ENCODE peak calls at places on chromosomes 6 and 20, in six cellular contexts. P, M, R, U, B and G are unnamed samples.

GRCh38 chr6:129432738-129433137 is 277.2 kb downstream of the ARHGAP18 start:
- DNase-seq in R (no peak), U (peak; percentile 31), P (no peak), M (no peak), B (peak; percentile 4), G (peak; percentile 22)

GRCh38 chr6:28907394-28907793 is 16.4 kb downstream of the TRIM27 start:
- DNase-seq in B (no peak), P (no peak), R (no peak), M (no peak), U (peak; percentile 91), G (peak; percentile 70)

GRCh38 chr6:127459231-127459641 is at the start of gene KIAA0408:
- DNase-seq in U (peak; percentile 90), P (no peak), R (peak; percentile 81), B (peak; percentile 69), M (no peak), G (peak; percentile 49)

GRCh38 chr20:53874104-53874503 is 196.3 kb downstream of the BCAS1 start:
- DNase-seq in P (no peak), U (no peak), B (no peak), M (no peak), R (no peak), G (no peak)

GRCh38 chr20:42441862-42442196 is 747.9 kb downstream of the PTPRT start:
- DNase-seq in R (no peak), B (no peak), P (no peak), U (no peak), M (no peak), G (no peak)

GRCh38 chr6:105482227-105482839 is 79.5 kb upstream of the PREP start:
- DNase-seq in M (no peak), B (peak; percentile 13), R (no peak), P (no peak), U (peak; percentile 19), G (peak; percentile 87)

GRCh38 chr20:967796-968742 is 34.0 kb downstream of the RSPO4 start:
- DNase-seq in R (peak; percentile 40), B (peak; percentile 10), M (peak; percentile 20), P (no peak), U (peak; percentile 51), G (peak; percentile 60)

GRCh38 chr20:6877633-6878032 is 110.1 kb downstream of the BMP2 start:
- DNase-seq in R (no peak), B (no peak), P (no peak), U (no peak), M (no peak), G (no peak)

GRCh38 chr6:104969785-104970581 is 13.1 kb downstream of the LIN28B start:
- DNase-seq in P (no peak), M (no peak), B (no peak), R (no peak), U (no peak), G (no peak)

GRCh38 chr6:113281014-113281810 is 575.9 kb upstream of the MARCKS start:
- DNase-seq in P (no peak), B (no peak), M (peak; percentile 23), R (no peak), U (peak; percentile 36), G (peak; percentile 16)

GRCh38 chr20:62787866-62788265 is 8.4 kb upstream of the MRGBP start:
- DNase-seq in B (no peak), U (no peak), P (no peak), R (no peak), M (no peak), G (no peak)

GRCh38 chr20:1943267-1944002 is 48.2 kb downstream of the SIRPA start:
- DNase-seq in R (no peak), P (no peak), B (peak; percentile 75), M (no peak), U (no peak), G (no peak)

GRCh38 chr20:55004044-55004443 is 528.7 kb downstream of the DOK5 start:
- DNase-seq in M (no peak), P (no peak), B (no peak), R (no peak), U (no peak), G (peak; percentile 26)

GRCh38 chr6:36998723-36999466 is 6.6 kb upstream of the FGD2 start:
- DNase-seq in B (no peak), M (peak; percentile 44), U (no peak), R (no peak), P (no peak), G (no peak)

GRCh38 chr6:5030596-5031136 is 26.8 kb upstream of the RPP40 start:
- DNase-seq in U (peak; percentile 83), M (peak; percentile 51), P (peak; percentile 87), R (peak; percentile 93), B (peak; percentile 75), G (peak; percentile 93)

GRCh38 chr6:122758927-122759334 is 20.6 kb upstream of the FABP7 start:
- DNase-seq in R (no peak), P (no peak), M (no peak), B (no peak), U (no peak), G (no peak)

GRCh38 chr6:3617192-3617631 is 134.3 kb downstream of the PXDC1 start:
- DNase-seq in P (no peak), B (no peak), U (no peak), M (no peak), R (no peak), G (no peak)

GRCh38 chr20:50691585-50692552 is 527 bp upstream of the RIPOR3 start:
- DNase-seq in U (peak; percentile 57), P (peak; percentile 13), R (peak; percentile 55), M (no peak), B (no peak), G (peak; percentile 61)

GRCh38 chr20:9021216-9021615 is 47.7 kb upstream of the PLCB4 start:
- DNase-seq in B (no peak), U (no peak), R (no peak), M (no peak), P (no peak), G (no peak)

GRCh38 chr20:39462436-39462835 is 500.3 kb downstream of the DHX35 start:
- DNase-seq in M (no peak), R (no peak), B (no peak), U (no peak), P (no peak), G (no peak)

GRCh38 chr6:34083227-34083889 is 62.5 kb downstream of the GRM4 start:
- DNase-seq in B (no peak), U (no peak), P (no peak), M (no peak), R (no peak), G (no peak)

GRCh38 chr6:136643850-136644596 is 93.8 kb upstream of the MAP7 start:
- DNase-seq in U (peak; percentile 76), R (peak; percentile 92), M (peak; percentile 88), P (peak; percentile 88), B (peak; percentile 74), G (peak; percentile 90)

GRCh38 chr20:45547206-45547770 is at the start of gene EPPIN:
- DNase-seq in U (no peak), P (no peak), B (no peak), R (no peak), M (no peak), G (no peak)

GRCh38 chr6:113873043-113873667 is 16.0 kb downstream of the MARCKS start:
- DNase-seq in P (no peak), M (no peak), B (no peak), U (no peak), R (no peak), G (peak; percentile 90)

GRCh38 chr20:35611482-35611881 is 4.1 kb upstream of the SPAG4 start:
- DNase-seq in M (no peak), P (no peak), R (no peak), B (no peak), U (no peak), G (no peak)

GRCh38 chr6:20366082-20366834 is 35.4 kb upstream of the E2F3 start:
- DNase-seq in B (no peak), U (no peak), P (no peak), M (no peak), R (no peak), G (peak; percentile 45)

GRCh38 chr6:7243188-7243942 is 69.6 kb downstream of the SSR1 start:
- DNase-seq in B (peak; percentile 79), M (peak; percentile 76), R (peak; percentile 57), U (peak; percentile 52), P (peak; percentile 71), G (peak; percentile 74)

GRCh38 chr20:25065625-25066338 is 7.8 kb upstream of the ACSS1 start:
- DNase-seq in M (peak; percentile 44), P (peak; percentile 54), R (no peak), U (peak; percentile 68), B (peak; percentile 67), G (peak; percentile 64)

GRCh38 chr6:125745281-125746018 is 4.0 kb upstream of the HEY2 start:
- DNase-seq in R (peak; percentile 83), B (no peak), M (peak; percentile 33), P (no peak), U (no peak), G (no peak)

GRCh38 chr20:36875702-36876472 is at the start of gene TLDC2:
- DNase-seq in U (no peak), M (peak; percentile 94), B (no peak), R (no peak), P (no peak), G (no peak)

GRCh38 chr20:17749979-17750721 is 50.4 kb downstream of the BANF2 start:
- DNase-seq in B (peak; percentile 44), M (no peak), R (no peak), P (peak; percentile 49), U (peak; percentile 55), G (peak; percentile 14)

GRCh38 chr6:159013229-159013628 is 13.2 kb upstream of the RSPH3 start:
- DNase-seq in U (no peak), M (no peak), P (no peak), B (no peak), R (no peak), G (peak; percentile 16)

GRCh38 chr6:128271011-128271410 is 249.4 kb downstream of the PTPRK start:
- DNase-seq in U (no peak), M (no peak), P (no peak), B (no peak), R (no peak), G (peak; percentile 23)

GRCh38 chr6:166330612-166331011 is 11.7 kb downstream of the SFT2D1 start:
- DNase-seq in B (no peak), M (peak; percentile 83), U (peak; percentile 52), P (peak; percentile 76), R (peak; percentile 97), G (no peak)

GRCh38 chr6:43729537-43729936 is 40.5 kb upstream of the VEGFA start:
- DNase-seq in M (no peak), U (no peak), P (no peak), B (no peak), R (no peak), G (no peak)